ENCODE peak calls at places on chromosomes 7 and 10, in five cellular contexts. T, A, S, B and P are unnamed samples. For H3K9me3, the result is how much of the 10 kb centered on the place peaks cover.

GRCh38 chr10:113087082-113088029 is 137.3 kb downstream of the TCF7L2 start:
- DNase-seq in T (no peak), A (no peak), S (peak), B (peak), P (peak)

GRCh38 chr7:80729586-80730320 is 91.3 kb downstream of the CD36 start:
- DNase-seq in T (no peak), A (no peak), S (peak), B (peak), P (no peak)

GRCh38 chr10:112950714-112951348 is 784 bp downstream of the TCF7L2 start:
- DNase-seq in T (no peak), A (peak), S (peak), B (peak), P (peak)

GRCh38 chr10:76583711-76584161 is 1053.9 kb downstream of the KCNMA1 start:
- DNase-seq in T (no peak), A (no peak), S (peak), B (peak), P (peak)

GRCh38 chr10:114681542-114681941 is 23.5 kb upstream of the ABLIM1 start:
- DNase-seq in T (no peak), A (no peak), S (peak), B (peak), P (peak)

GRCh38 chr7:102169651-102170416 is 116.8 kb upstream of the SH2B2 start:
- DNase-seq in T (no peak), A (no peak), S (peak), B (peak), P (peak)

GRCh38 chr10:28664369-28664740 is 13.0 kb upstream of the BAMBI start:
- DNase-seq in T (no peak), A (no peak), S (peak), B (peak), P (no peak)

GRCh38 chr7:135236727-135237126 is 3.1 kb downstream of the STRA8 start:
- DNase-seq in T (no peak), A (peak), S (peak), B (no peak), P (no peak)

GRCh38 chr10:5996696-5997095 is 19.4 kb upstream of the IL15RA start:
- DNase-seq in T (no peak), A (no peak), S (no peak), B (no peak), P (no peak)

GRCh38 chr7:39659356-39660013 is 36.1 kb downstream of the RALA start:
- DNase-seq in T (no peak), A (no peak), S (peak), B (peak), P (no peak)

GRCh38 chr7:73871163-73872011 is 10.4 kb downstream of the TMEM270 start:
- DNase-seq in T (no peak), A (no peak), S (no peak), B (no peak), P (no peak)

GRCh38 chr7:7505936-7506335 is 29.7 kb downstream of the COL28A1 start:
- DNase-seq in T (no peak), A (no peak), S (no peak), B (no peak), P (no peak)

GRCh38 chr10:54800677-54801480 is at the start of gene PCDH15:
- DNase-seq in T (no peak), A (peak), S (peak), B (no peak), P (peak)

GRCh38 chr7:27260211-27260610 is 17.6 kb downstream of the EVX1 start:
- DNase-seq in T (no peak), A (no peak), S (no peak), B (no peak), P (no peak)

GRCh38 chr7:113289140-113289740 is 170.9 kb upstream of the SMIM30 start:
- DNase-seq in T (no peak), A (peak), S (peak), B (peak), P (no peak)

GRCh38 chr10:112812571-112812970 is 137.5 kb upstream of the TCF7L2 start:
- DNase-seq in T (no peak), A (no peak), S (no peak), B (no peak), P (no peak)

GRCh38 chr7:4140933-4141332 is 541.2 kb upstream of the FOXK1 start:
- DNase-seq in T (no peak), A (no peak), S (no peak), B (no peak), P (no peak)

GRCh38 chr7:4143511-4144160 is 538.5 kb upstream of the FOXK1 start:
- DNase-seq in T (no peak), A (no peak), S (no peak), B (no peak), P (no peak)

GRCh38 chr7:4144801-4145470 is 537.2 kb upstream of the FOXK1 start:
- DNase-seq in T (no peak), A (no peak), S (peak), B (peak), P (peak)

GRCh38 chr7:4144171-4144701 is 537.9 kb upstream of the FOXK1 start:
- DNase-seq in T (no peak), A (no peak), S (no peak), B (no peak), P (no peak)

DNA sequence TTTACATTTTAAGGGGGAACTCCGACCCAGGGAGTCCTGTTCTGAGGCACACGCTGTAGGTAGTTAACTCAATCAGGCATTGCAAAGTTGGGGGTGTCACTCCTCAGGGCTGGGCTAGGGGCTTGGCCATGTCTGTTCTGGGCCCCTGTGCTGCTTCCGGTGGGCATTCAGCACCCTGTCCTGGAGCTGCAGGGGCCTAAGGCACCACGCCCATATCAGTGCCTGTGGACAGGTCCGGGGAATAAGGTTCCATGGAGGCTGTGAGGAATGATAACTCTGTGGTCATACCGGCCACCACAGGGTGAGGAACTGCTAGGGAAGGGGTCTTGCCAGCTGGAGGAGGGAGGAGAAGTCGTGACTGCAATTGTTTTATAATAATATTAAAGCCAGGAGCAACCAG is 539.1 kb upstream of the FOXK1 start:
- DNase-seq in T (no peak), A (no peak), S (no peak), B (no peak), P (no peak)
- H3K9me3 ChIP-seq in T (under half), A (under half), S (under half), B (under half), P (under half)

DNA sequence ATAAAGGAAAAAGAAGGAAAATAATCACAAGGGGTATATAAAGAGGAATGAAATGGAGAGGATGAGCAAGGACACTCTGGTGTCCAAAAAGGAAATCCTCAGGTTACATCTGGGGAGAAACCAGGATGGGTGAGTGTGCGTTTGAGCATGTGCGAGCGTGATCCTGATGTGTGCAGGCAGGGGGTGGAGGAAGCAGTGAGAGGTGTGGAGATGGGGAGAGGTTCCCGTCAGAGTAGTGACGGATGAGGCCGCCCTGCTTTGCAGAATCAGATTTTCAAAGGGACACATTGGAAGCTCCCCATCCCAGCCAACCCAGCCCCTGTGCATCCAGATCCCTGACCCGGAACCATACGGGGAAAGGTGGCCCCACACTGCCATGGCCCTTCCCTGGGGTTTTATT is 46.6 kb upstream of the PDLIM1 start:
- DNase-seq in T (no peak), A (no peak), S (no peak), B (no peak), P (no peak)
- H3K27ac ChIP-seq in T (no peak), A (no peak), S (no peak), B (no peak), P (no peak)

DNA sequence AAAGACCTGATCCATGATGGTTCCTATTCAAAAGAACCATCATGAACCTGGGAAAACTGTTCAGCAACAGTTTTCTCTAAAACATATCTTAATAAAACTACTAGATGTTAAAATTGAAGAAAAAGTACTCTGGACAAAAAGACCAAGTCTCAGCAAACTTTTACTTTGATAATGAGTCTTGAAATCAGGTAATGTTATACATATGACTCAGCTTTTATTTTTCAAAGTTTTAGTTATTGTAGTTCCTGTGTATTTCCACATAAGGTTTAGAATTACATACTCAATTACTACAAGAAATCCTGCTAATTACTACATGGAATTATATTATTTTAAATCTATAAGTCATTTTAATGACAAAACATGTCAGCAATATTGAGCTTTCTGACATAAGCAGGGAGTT is 42.2 kb downstream of the ZNF33B start:
- DNase-seq in T (no peak), A (no peak), S (no peak), B (peak), P (no peak)
- H3K9me3 ChIP-seq in T (half or more), A (under half), S (under half), B (under half), P (under half)

GRCh38 chr10:71815515-71816130 is 35.4 kb downstream of the PSAP start:
- DNase-seq in T (no peak), A (no peak), S (no peak), B (no peak), P (no peak)

GRCh38 chr10:71816931-71817631 is 34.0 kb downstream of the PSAP start:
- DNase-seq in T (no peak), A (no peak), S (no peak), B (no peak), P (no peak)

GRCh38 chr10:71817831-71818268 is 33.2 kb downstream of the PSAP start:
- DNase-seq in T (no peak), A (no peak), S (no peak), B (no peak), P (no peak)

GRCh38 chr10:71814923-71815411 is 36.1 kb downstream of the PSAP start:
- DNase-seq in T (no peak), A (no peak), S (no peak), B (no peak), P (no peak)

GRCh38 chr10:71816421-71816851 is 34.6 kb downstream of the PSAP start:
- DNase-seq in T (no peak), A (no peak), S (no peak), B (no peak), P (no peak)
- H3K27ac ChIP-seq in T (no peak), A (no peak), S (no peak), B (no peak), P (no peak)

GRCh38 chr7:158106272-158106671 is 481.4 kb downstream of the PTPRN2 start:
- DNase-seq in T (no peak), A (no peak), S (no peak), B (no peak), P (no peak)
- H3K9me3 ChIP-seq in T (under half), A (under half), S (under half), B (half or more), P (under half)

GRCh38 chr7:1055084-1055450 is 10.7 kb downstream of the GPR146 start:
- DNase-seq in T (peak), A (no peak), S (no peak), B (peak), P (peak)

GRCh38 chr7:1053002-1053411 is 8.7 kb downstream of the GPR146 start:
- DNase-seq in T (no peak), A (no peak), S (no peak), B (no peak), P (peak)

GRCh38 chr7:1053816-1054370 is 9.5 kb downstream of the GPR146 start:
- DNase-seq in T (no peak), A (no peak), S (no peak), B (no peak), P (no peak)

GRCh38 chr7:1055491-1056005 is 11.2 kb downstream of the GPR146 start:
- DNase-seq in T (no peak), A (no peak), S (no peak), B (no peak), P (no peak)

DNA sequence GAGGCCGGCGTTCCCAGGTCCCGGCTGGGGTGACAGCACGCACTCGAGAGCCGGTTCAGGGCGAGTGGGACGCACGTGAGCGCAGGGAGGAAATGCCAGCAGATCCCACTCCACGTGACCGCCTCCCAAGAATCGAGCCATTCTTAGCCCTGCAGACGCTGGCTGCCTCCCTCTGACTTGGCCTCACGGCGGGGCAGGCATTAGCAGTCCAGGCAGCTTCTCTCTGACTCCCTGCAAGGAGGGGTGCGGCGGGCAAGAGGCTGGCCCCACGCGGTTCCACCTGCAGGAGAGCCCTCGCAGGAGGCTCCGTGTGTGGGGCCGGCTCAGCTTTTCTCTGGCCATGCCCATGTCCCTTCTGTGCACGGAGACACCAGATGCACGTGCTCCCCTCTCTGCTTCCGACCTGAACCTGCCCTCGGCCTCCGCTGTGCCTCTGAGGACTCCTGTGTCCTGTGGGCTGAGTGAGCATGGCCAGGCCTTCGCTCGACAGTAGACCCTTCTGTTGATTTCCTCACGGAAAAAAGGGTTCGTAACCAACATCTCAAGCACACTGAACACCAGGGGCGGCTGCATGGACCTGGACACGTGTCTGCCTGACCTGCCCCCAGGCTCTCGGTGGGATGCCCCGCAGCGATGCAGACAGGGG is 10.2 kb downstream of the GPR146 start:
- DNase-seq in T (no peak), A (no peak), S (no peak), B (no peak), P (peak)
- H3K27ac ChIP-seq in T (peak), A (no peak), S (no peak), B (no peak), P (peak)

GRCh38 chr10:78811174-78811573 is 257.6 kb upstream of the ZMIZ1 start:
- DNase-seq in T (no peak), A (no peak), S (no peak), B (peak), P (no peak)
- H3K9me3 ChIP-seq in T (under half), A (under half), S (under half), B (under half), P (under half)

GRCh38 chr7:85014936-85015335 is 171.9 kb downstream of the SEMA3D start:
- DNase-seq in T (no peak), A (no peak), S (no peak), B (no peak), P (no peak)
- H3K27ac ChIP-seq in T (no peak), A (no peak), S (no peak), B (no peak), P (no peak)

GRCh38 chr7:158057446-158057845 is 530.2 kb downstream of the PTPRN2 start:
- DNase-seq in T (no peak), A (no peak), S (no peak), B (no peak), P (no peak)

GRCh38 chr7:158061031-158061630 is 526.5 kb downstream of the PTPRN2 start:
- DNase-seq in T (no peak), A (no peak), S (no peak), B (no peak), P (no peak)

GRCh38 chr7:158062661-158063060 is 525.0 kb downstream of the PTPRN2 start:
- DNase-seq in T (no peak), A (no peak), S (no peak), B (no peak), P (no peak)

GRCh38 chr7:158061884-158062656 is 525.6 kb downstream of the PTPRN2 start:
- DNase-seq in T (no peak), A (no peak), S (no peak), B (no peak), P (no peak)

DNA sequence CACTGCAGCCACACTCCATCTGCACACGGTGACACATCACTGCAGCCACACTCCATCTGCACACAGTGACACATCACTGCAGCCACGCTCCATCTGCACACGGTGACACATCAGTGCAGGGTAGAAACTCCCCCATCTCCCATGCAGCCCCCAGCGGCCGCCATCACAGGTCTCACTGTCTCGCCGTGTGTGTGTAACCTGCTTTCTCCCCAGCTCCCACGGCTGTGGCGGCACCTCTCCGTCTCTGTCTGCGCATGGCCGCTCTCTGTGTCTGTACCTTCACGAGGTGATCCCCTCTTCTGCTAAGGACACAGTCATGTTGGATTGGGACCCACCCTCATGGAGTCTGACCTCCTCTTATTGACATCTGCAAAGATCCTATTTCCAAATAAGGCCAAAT is 527.4 kb downstream of the PTPRN2 start:
- DNase-seq in T (no peak), A (no peak), S (no peak), B (no peak), P (no peak)
- H3K9me3 ChIP-seq in T (under half), A (under half), S (under half), B (under half), P (under half)

GRCh38 chr7:36192877-36193276 is 39.8 kb downstream of the EEPD1 start:
- DNase-seq in T (no peak), A (no peak), S (no peak), B (no peak), P (no peak)

GRCh38 chr7:36192050-36192824 is 39.2 kb downstream of the EEPD1 start:
- DNase-seq in T (no peak), A (peak), S (peak), B (peak), P (no peak)

GRCh38 chr7:36190447-36191291 is 37.6 kb downstream of the EEPD1 start:
- DNase-seq in T (no peak), A (peak), S (no peak), B (peak), P (no peak)

GRCh38 chr7:36188923-36189322 is 35.9 kb downstream of the EEPD1 start:
- DNase-seq in T (no peak), A (no peak), S (no peak), B (no peak), P (no peak)

GRCh38 chr7:36191292-36191920 is 38.4 kb downstream of the EEPD1 start:
- DNase-seq in T (no peak), A (peak), S (peak), B (peak), P (no peak)
- H3K27ac ChIP-seq in T (no peak), A (peak), S (no peak), B (peak), P (no peak)